ENCODE peak calls at places on chromosomes 3 and 15, in four cellular contexts. A, E, J and Q are unnamed samples.
A peak's percentile ranks its signal among the peaks of the same experiment; 100 is the strongest.

GRCh38 chr3:124881976-124882697 is 5.0 kb downstream of the ITGB5 start:
- DNase-seq in E (no peak), J (no peak), A (no peak), Q (no peak)

GRCh38 chr3:37375184-37376120 is 201.1 kb upstream of the LRRFIP2 start:
- DNase-seq in A (peak; percentile 14), E (no peak), J (no peak), Q (no peak)

GRCh38 chr3:129282727-129283327 is 4.2 kb downstream of the HMCES start:
- DNase-seq in E (no peak), A (no peak), J (peak; percentile 12), Q (no peak)

GRCh38 chr3:71961378-71961777 is 176.4 kb upstream of the PROK2 start:
- DNase-seq in J (no peak), A (no peak), E (no peak), Q (no peak)

GRCh38 chr3:44000586-44000985 is 241.1 kb upstream of the TOPAZ1 start:
- DNase-seq in E (no peak), J (no peak), A (no peak), Q (no peak)

GRCh38 chr3:137761563-137762503 is 2.3 kb upstream of the SOX14 start:
- DNase-seq in J (no peak), E (no peak), A (no peak), Q (no peak)

GRCh38 chr3:79258479-79258878 is 509.3 kb downstream of the ROBO1 start:
- DNase-seq in A (no peak), J (no peak), E (no peak), Q (no peak)

GRCh38 chr15:65305776-65306175 is 1.3 kb downstream of the RNU5B-1 start:
- DNase-seq in E (no peak), A (no peak), J (no peak), Q (no peak)

GRCh38 chr3:52236424-52236886 is 2.5 kb downstream of the TWF2 start:
- DNase-seq in E (no peak), A (no peak), J (no peak), Q (no peak)

GRCh38 chr3:188634285-188634684 is 480.3 kb downstream of the LPP start:
- DNase-seq in E (no peak), A (no peak), J (no peak), Q (no peak)

GRCh38 chr3:122603056-122603455 is 25.6 kb downstream of the PARP15 start:
- DNase-seq in J (no peak), A (no peak), E (no peak), Q (no peak)

GRCh38 chr15:34716111-34716510 is 38.7 kb downstream of the GJD2 start:
- DNase-seq in J (no peak), E (no peak), A (no peak), Q (no peak)

GRCh38 chr15:83248151-83248851 is 36.2 kb downstream of the BNC1 start:
- DNase-seq in J (peak; percentile 55), E (peak; percentile 67), A (peak; percentile 69), Q (peak; percentile 42)

GRCh38 chr15:94164202-94164807 is 67.1 kb upstream of the MCTP2 start:
- DNase-seq in J (peak; percentile 53), E (peak; percentile 48), A (peak; percentile 38), Q (no peak)

GRCh38 chr15:97966924-97967620 is 6.6 kb downstream of the ARRDC4 start:
- DNase-seq in J (no peak), E (no peak), A (no peak), Q (no peak)

GRCh38 chr15:51227967-51228783 is 110.2 kb downstream of the CYP19A1 start:
- DNase-seq in A (peak; percentile 88), E (peak; percentile 54), J (peak; percentile 24), Q (no peak)

GRCh38 chr3:11655188-11655928 is 11.6 kb upstream of the VGLL4 start:
- DNase-seq in J (no peak), A (no peak), E (peak; percentile 4), Q (no peak)

GRCh38 chr3:38573606-38574005 is 75.9 kb downstream of the SCN5A start:
- DNase-seq in A (no peak), J (no peak), E (no peak), Q (no peak)

GRCh38 chr3:4547799-4548198 is 54.7 kb downstream of the ITPR1 start:
- DNase-seq in J (no peak), E (no peak), A (no peak), Q (no peak)

GRCh38 chr15:66832679-66833078 is 130.6 kb downstream of the SMAD6 start:
- DNase-seq in J (no peak), E (no peak), A (peak; percentile 50), Q (no peak)

GRCh38 chr3:153162513-153163348 is 705 bp downstream of the RAP2B start:
- DNase-seq in J (no peak), A (peak; percentile 62), E (no peak), Q (no peak)

GRCh38 chr3:161081675-161082462 is 23.3 kb downstream of the B3GALNT1 start:
- DNase-seq in A (no peak), J (no peak), E (no peak), Q (no peak)

GRCh38 chr15:89105147-89105546 is 16.9 kb downstream of the ABHD2 start:
- DNase-seq in E (no peak), A (no peak), J (peak; percentile 45), Q (no peak)

GRCh38 chr3:16866447-16867025 is 18.2 kb upstream of the PLCL2 start:
- DNase-seq in J (no peak), E (no peak), A (no peak), Q (no peak)

GRCh38 chr3:75294124-75294523 is 370.0 kb upstream of the FRG2C start:
- DNase-seq in J (peak; percentile 2), E (no peak), A (peak; percentile 6), Q (no peak)

GRCh38 chr3:108099679-108100428 is 9.0 kb upstream of the CD47 start:
- DNase-seq in A (peak; percentile 88), J (no peak), E (no peak), Q (no peak)

GRCh38 chr3:51591231-51591630 is 52.7 kb downstream of the RAD54L2 start:
- DNase-seq in E (no peak), A (no peak), J (no peak), Q (no peak)

GRCh38 chr3:127820871-127821853 is 1.2 kb downstream of the MGLL start:
- DNase-seq in A (no peak), J (no peak), E (no peak), Q (no peak)

GRCh38 chr15:95442107-95442719 is 888.3 kb upstream of the NR2F2 start:
- DNase-seq in E (no peak), J (no peak), A (no peak), Q (no peak)

GRCh38 chr15:48481802-48482201 is 150.6 kb downstream of the DUT start:
- DNase-seq in A (no peak), J (no peak), E (no peak), Q (no peak)

GRCh38 chr15:40333922-40334492 is 6.7 kb downstream of the CCDC9B start:
- DNase-seq in A (peak; percentile 63), E (no peak), J (no peak), Q (no peak)

GRCh38 chr3:72750405-72750922 is 97.8 kb downstream of the SHQ1 start:
- DNase-seq in J (no peak), E (no peak), A (no peak), Q (no peak)

GRCh38 chr3:2172561-2173171 is 74.0 kb downstream of the CNTN4 start:
- DNase-seq in E (no peak), J (no peak), A (no peak), Q (no peak)

GRCh38 chr3:43366466-43366865 is 80.1 kb downstream of the SNRK start:
- DNase-seq in E (no peak), A (no peak), J (no peak), Q (no peak)

GRCh38 chr3:126266291-126266840 is 86.0 kb upstream of the ALDH1L1 start:
- DNase-seq in J (no peak), A (no peak), E (no peak), Q (no peak)

GRCh38 chr3:86954226-86954625 is 36.7 kb downstream of the VGLL3 start:
- DNase-seq in E (no peak), J (no peak), A (no peak), Q (no peak)

GRCh38 chr15:53739651-53740050 is 19.8 kb downstream of the WDR72 start:
- DNase-seq in E (no peak), A (no peak), J (no peak), Q (no peak)
- TF ChIP-seq TCF7L2 in E (no peak), A (no peak), J (no peak), Q (no peak)

DNA sequence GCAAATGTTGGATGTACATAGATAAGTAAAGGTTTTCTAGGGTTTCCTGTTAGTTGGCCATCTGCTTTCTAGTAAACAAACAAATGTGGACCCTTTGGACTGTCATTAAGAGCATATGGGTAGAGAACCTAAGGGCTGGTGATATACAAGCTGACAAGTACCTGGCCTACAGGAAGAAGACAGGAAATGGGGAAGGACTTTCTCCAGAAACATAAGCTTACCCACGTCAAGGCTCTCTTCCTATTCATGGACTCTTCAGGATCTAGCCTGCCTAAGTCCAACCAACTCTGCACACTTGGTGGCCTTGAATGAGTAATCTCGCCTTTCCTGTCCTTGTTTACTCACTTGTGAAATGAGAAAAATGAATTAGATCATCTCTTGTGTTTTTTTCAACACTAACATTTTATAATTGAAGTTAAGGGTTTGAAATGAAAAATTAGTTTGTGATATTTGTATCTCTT is 22.2 kb upstream of the GOLIM4 start:
- DNase-seq in E (no peak), J (peak; percentile 62), A (peak; percentile 60), Q (no peak)
- TF ChIP-seq TCF7L2 in E (no peak), J (no peak), A (no peak), Q (no peak)

GRCh38 chr3:187063286-187064081 is 75.8 kb downstream of the RPL39L start:
- DNase-seq in A (no peak), J (peak; percentile 89), E (no peak), Q (no peak)
- TF ChIP-seq TCF7L2 in A (no peak), J (no peak), E (no peak), Q (no peak)

DNA sequence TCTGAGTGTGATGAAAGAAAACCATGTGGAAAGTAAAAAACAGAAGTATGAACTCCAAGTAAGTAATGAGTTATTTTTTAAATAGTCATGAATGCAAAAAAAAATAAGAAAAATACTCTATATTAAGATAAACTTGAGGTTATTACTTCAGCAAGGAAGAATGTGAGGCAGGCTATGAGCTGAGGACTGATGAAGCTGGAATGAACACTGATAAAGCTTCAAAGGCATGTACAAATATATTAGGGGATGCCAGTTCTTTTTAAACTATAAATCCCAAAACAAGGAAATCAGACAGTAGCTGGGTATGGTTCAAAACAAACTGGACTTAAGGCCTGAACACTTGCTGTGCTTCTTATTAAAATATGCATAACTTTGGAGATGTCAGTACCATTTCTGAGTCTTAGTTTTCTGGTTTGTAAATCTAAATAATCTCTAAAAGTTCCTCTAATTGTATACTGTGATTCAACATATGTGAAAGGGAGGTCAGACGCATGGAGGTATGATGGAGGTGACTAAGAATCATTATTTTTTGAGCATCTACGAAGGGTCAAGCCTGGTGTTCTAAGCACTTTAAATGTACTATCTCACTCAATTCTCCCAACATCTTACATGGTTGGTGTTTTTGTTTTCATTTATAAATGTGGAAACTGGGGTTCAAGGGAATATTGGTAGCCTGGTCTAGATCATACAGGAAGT is 59.7 kb downstream of the COL6A6 start:
- DNase-seq in J (no peak), A (no peak), E (no peak), Q (no peak)
- TF ChIP-seq TCF7L2 in J (no peak), A (no peak), E (no peak), Q (no peak)